ENCODE peak calls at places on chromosomes 4 and X, in four cellular contexts. One of them, this sample, is unnamed.

GRCh38 chr4:98261291-98262271 is at the start of gene RAP1GDS1:
- DNase-seq in AG04450: peak; percentile 13
- DNase-seq in HEK293T: peak; percentile 34
- DNase-seq in cardiac muscle cell: peak; percentile 77
- DNase-seq in this sample: peak; percentile 25

GRCh38 chrX:8913665-8914409 is 112.7 kb upstream of the FAM9A start:
- DNase-seq in AG04450: peak; percentile 13
- DNase-seq in HEK293T: no peak
- DNase-seq in cardiac muscle cell: peak; percentile 83
- DNase-seq in this sample: no peak

GRCh38 chrX:1546601-1547275 is 9.8 kb upstream of the P2RY8 start:
- DNase-seq in AG04450: no peak
- DNase-seq in HEK293T: no peak
- DNase-seq in cardiac muscle cell: no peak
- DNase-seq in this sample: no peak

GRCh38 chr4:98744372-98745150 is 86.2 kb upstream of the TSPAN5 start:
- DNase-seq in AG04450: no peak
- DNase-seq in HEK293T: no peak
- DNase-seq in cardiac muscle cell: no peak
- DNase-seq in this sample: no peak

GRCh38 chr4:67928547-67928946 is 34.7 kb downstream of the TMPRSS11A start:
- DNase-seq in AG04450: no peak
- DNase-seq in HEK293T: no peak
- DNase-seq in cardiac muscle cell: no peak
- DNase-seq in this sample: no peak

GRCh38 chrX:16978193-16978984 is 31.9 kb downstream of the REPS2 start:
- DNase-seq in AG04450: no peak
- DNase-seq in HEK293T: no peak
- DNase-seq in cardiac muscle cell: no peak
- DNase-seq in this sample: no peak

GRCh38 chr4:143771269-143771668 is 70.8 kb upstream of the FREM3 start:
- DNase-seq in AG04450: no peak
- DNase-seq in HEK293T: no peak
- DNase-seq in cardiac muscle cell: no peak
- DNase-seq in this sample: no peak

GRCh38 chrX:11745881-11746280 is 12.2 kb upstream of the MSL3 start:
- DNase-seq in AG04450: no peak
- DNase-seq in HEK293T: no peak
- DNase-seq in cardiac muscle cell: no peak
- DNase-seq in this sample: no peak

GRCh38 chrX:154123241-154124219 is 20.5 kb upstream of the OPN1LW start:
- DNase-seq in AG04450: no peak
- DNase-seq in HEK293T: no peak
- DNase-seq in cardiac muscle cell: peak; percentile 21
- DNase-seq in this sample: no peak

GRCh38 chr4:107709916-107710315 is 10.1 kb downstream of the PAPSS1 start:
- DNase-seq in AG04450: no peak
- DNase-seq in HEK293T: no peak
- DNase-seq in cardiac muscle cell: peak; percentile 15
- DNase-seq in this sample: no peak

GRCh38 chr4:98867648-98868047 is 61.3 kb downstream of the EIF4E start:
- DNase-seq in AG04450: no peak
- DNase-seq in HEK293T: no peak
- DNase-seq in cardiac muscle cell: no peak
- DNase-seq in this sample: no peak

GRCh38 chrX:139202742-139203410 is 327.7 kb upstream of the F9 start:
- DNase-seq in AG04450: no peak
- DNase-seq in HEK293T: no peak
- DNase-seq in cardiac muscle cell: no peak
- DNase-seq in this sample: no peak

GRCh38 chr4:4656977-4657376 is 115.1 kb upstream of the STX18 start:
- DNase-seq in AG04450: no peak
- DNase-seq in HEK293T: no peak
- DNase-seq in cardiac muscle cell: no peak
- DNase-seq in this sample: no peak

This sample was measured in brain pericyte.